ENCODE peak calls at places on chromosomes 3 and 15, in four cellular contexts. Z is HEK293T, E is putamen, X is RPMI7951. H is an unnamed sample.

GRCh38 chr3:105997800-105998526 is 129.2 kb upstream of the CBLB start:
- DNase-seq in X (peak; percentile 97), E (no peak), Z (no peak), H (no peak)

GRCh38 chr15:77446840-77447390 is 26.2 kb downstream of the HMG20A start:
- DNase-seq in X (no peak), E (no peak), Z (no peak), H (no peak)

GRCh38 chr3:102163039-102163817 is 271.6 kb upstream of the ZPLD1 start:
- DNase-seq in X (no peak), Z (peak; percentile 24), E (no peak), H (no peak)

GRCh38 chr3:15345051-15345607 is 12.7 kb upstream of the SH3BP5 start:
- DNase-seq in X (no peak), Z (no peak), E (peak; percentile 39), H (no peak)

GRCh38 chr3:16060358-16060852 is 114.1 kb upstream of the GALNT15 start:
- DNase-seq in Z (peak; percentile 21), X (peak; percentile 99), E (peak; percentile 54), H (no peak)

GRCh38 chr15:66566963-66567531 is 1.2 kb upstream of the LCTL start:
- DNase-seq in E (peak; percentile 20), X (peak; percentile 70), Z (peak; percentile 87), H (peak; percentile 50)

GRCh38 chr3:18740631-18741583 is 315.8 kb upstream of the SATB1 start:
- DNase-seq in E (no peak), X (no peak), Z (no peak), H (no peak)

GRCh38 chr15:66249623-66250174 is 3.9 kb downstream of the MEGF11 start:
- DNase-seq in X (no peak), Z (no peak), E (no peak), H (no peak)

GRCh38 chr3:192795021-192795420 is 67.7 kb upstream of the FGF12 start:
- DNase-seq in E (no peak), Z (no peak), X (peak; percentile 17), H (no peak)

GRCh38 chr3:143507735-143508580 is 340.3 kb downstream of the SLC9A9 start:
- DNase-seq in X (peak; percentile 18), E (no peak), Z (no peak), H (no peak)

GRCh38 chr15:57283774-57284508 is 92.4 kb upstream of the CGNL1 start:
- DNase-seq in Z (no peak), E (no peak), X (no peak), H (no peak)

GRCh38 chr3:188868803-188869202 is 303.0 kb upstream of the TPRG1 start:
- DNase-seq in Z (no peak), E (no peak), X (no peak), H (no peak)

GRCh38 chr15:101206173-101206572 is 45.7 kb downstream of the CHSY1 start:
- DNase-seq in E (no peak), Z (no peak), X (peak; percentile 74), H (no peak)

GRCh38 chr3:168459229-168459784 is 363.6 kb upstream of the GOLIM4 start:
- DNase-seq in Z (no peak), E (peak; percentile 59), X (peak; percentile 7), H (no peak)

GRCh38 chr15:73593278-73594074 is 39.7 kb downstream of the NPTN start:
- DNase-seq in X (no peak), Z (no peak), E (no peak), H (no peak)

GRCh38 chr3:4729061-4729973 is 236.2 kb downstream of the ITPR1 start:
- DNase-seq in X (no peak), E (no peak), Z (no peak), H (no peak)

GRCh38 chr15:25170781-25171110 is 216.0 kb downstream of the SNRPN start:
- DNase-seq in Z (no peak), X (no peak), E (no peak), H (no peak)

GRCh38 chr3:13866406-13866965 is 13.4 kb downstream of the WNT7A start:
- DNase-seq in E (no peak), Z (no peak), X (peak; percentile 29), H (no peak)

GRCh38 chr3:89964347-89964746 is 856.9 kb downstream of the EPHA3 start:
- DNase-seq in Z (no peak), E (no peak), X (no peak), H (no peak)

GRCh38 chr15:40928351-40928974 is 677 bp upstream of the DLL4 start:
- DNase-seq in Z (no peak), X (no peak), E (no peak), H (no peak)

GRCh38 chr3:188309437-188310269 is 155.7 kb downstream of the LPP start:
- DNase-seq in Z (no peak), E (no peak), X (no peak), H (peak; percentile 38)

GRCh38 chr3:117408811-117409210 is 699.2 kb downstream of the TUSC7 start:
- DNase-seq in Z (no peak), X (no peak), E (no peak), H (no peak)

GRCh38 chr15:94387442-94387841 is 156.1 kb downstream of the MCTP2 start:
- DNase-seq in Z (no peak), X (peak; percentile 13), E (no peak), H (no peak)

GRCh38 chr3:64225695-64226499 is 631 bp upstream of the PRICKLE2 start:
- DNase-seq in X (no peak), Z (no peak), E (no peak), H (no peak)

GRCh38 chr3:37308247-37308646 is 133.9 kb upstream of the LRRFIP2 start:
- DNase-seq in X (peak; percentile 25), E (no peak), Z (no peak), H (no peak)

GRCh38 chr3:188133646-188134045 is 20.3 kb upstream of the LPP start:
- DNase-seq in E (no peak), Z (no peak), X (no peak), H (no peak)

GRCh38 chr3:12963869-12964712 is 109.1 kb downstream of the IQSEC1 start:
- DNase-seq in Z (no peak), X (peak; percentile 35), E (no peak), H (no peak)

GRCh38 chr15:75921732-75922703 is 18.3 kb downstream of the FBXO22 start:
- DNase-seq in Z (peak; percentile 30), E (no peak), X (peak; percentile 49), H (no peak)

GRCh38 chr3:133894334-133895207 is 1.1 kb downstream of the RAB6B start:
- DNase-seq in Z (no peak), X (no peak), E (no peak), H (no peak)

GRCh38 chr15:98735895-98736617 is 87.7 kb downstream of the IGF1R start:
- DNase-seq in E (no peak), X (no peak), Z (no peak), H (no peak)

GRCh38 chr15:43325039-43325438 is 5.3 kb downstream of the LCMT2 start:
- DNase-seq in Z (no peak), X (no peak), E (no peak), H (no peak)

GRCh38 chr15:39774688-39775267 is 7.9 kb downstream of the FSIP1 start:
- DNase-seq in Z (no peak), X (no peak), E (no peak), H (no peak)

GRCh38 chr3:190853464-190853863 is 9.0 kb downstream of the GMNC start:
- DNase-seq in E (no peak), X (no peak), Z (no peak), H (no peak)

GRCh38 chr3:14223595-14223994 is 45.0 kb downstream of the LSM3 start:
- DNase-seq in X (no peak), Z (no peak), E (no peak), H (no peak)

GRCh38 chr3:195441476-195441970 is 1.3 kb downstream of the ACAP2 start:
- DNase-seq in X (no peak), E (peak; percentile 10), Z (no peak), H (no peak)